ENCODE peak calls at places on chromosomes 12 and 14, in ten cellular contexts. D, I, Y, A, S, N, P, L, H and C are unnamed samples.

GRCh38 chr12:14537088-14537487 is 30.6 kb downstream of the PLBD1 start:
- DNase-seq in I (no peak), Y (no peak), P (no peak), N (no peak), H (no peak), S (no peak), A (no peak), D (no peak), L (no peak), C (no peak)

GRCh38 chr12:53103860-53104305 is 597 bp downstream of the SOAT2 start:
- DNase-seq in P (no peak), L (no peak), Y (no peak), S (no peak), I (no peak), N (no peak), H (no peak), A (peak; percentile 32), D (no peak), C (no peak)

GRCh38 chr14:72054929-72055328 is 122.7 kb downstream of the RGS6 start:
- DNase-seq in S (no peak), L (no peak), P (no peak), N (no peak), A (no peak), D (no peak), H (no peak), I (no peak), Y (no peak), C (no peak)

GRCh38 chr14:77088219-77088618 is 9.8 kb upstream of the CIPC start:
- DNase-seq in I (no peak), D (no peak), L (no peak), A (peak; percentile 84), H (peak; percentile 79), P (peak; percentile 80), Y (no peak), S (peak; percentile 98), N (no peak), C (no peak)

GRCh38 chr12:117140397-117141096 is 41.3 kb upstream of the TESC start:
- DNase-seq in A (peak; percentile 60), D (no peak), I (no peak), L (no peak), S (no peak), H (peak; percentile 60), N (no peak), P (no peak), Y (no peak), C (no peak)

GRCh38 chr14:104886690-104887622 is 21.9 kb downstream of the CEP170B start:
- DNase-seq in H (peak; percentile 12), S (no peak), A (peak; percentile 18), N (no peak), L (peak; percentile 3), D (no peak), P (peak; percentile 0), Y (no peak), I (peak; percentile 36), C (no peak)

GRCh38 chr12:52900166-52900895 is 4.5 kb downstream of the KRT8 start:
- DNase-seq in P (no peak), D (no peak), A (no peak), H (peak; percentile 28), S (no peak), Y (no peak), L (no peak), I (no peak), N (no peak), C (no peak)

GRCh38 chr12:106773286-106773685 is 1.2 kb upstream of the RIC8B start:
- DNase-seq in I (no peak), D (no peak), S (no peak), L (no peak), N (no peak), Y (no peak), A (no peak), P (no peak), H (no peak), C (no peak)

GRCh38 chr14:62939970-62940369 is 105.3 kb downstream of the KCNH5 start:
- DNase-seq in S (no peak), I (no peak), H (no peak), N (no peak), A (no peak), Y (no peak), L (no peak), P (no peak), D (no peak), C (no peak)

GRCh38 chr14:61452452-61452851 is 131.1 kb downstream of the PRKCH start:
- DNase-seq in D (no peak), L (no peak), I (no peak), P (no peak), N (no peak), A (no peak), Y (no peak), H (no peak), S (no peak), C (peak; percentile 55)

GRCh38 chr12:49542592-49543160 is 3.8 kb downstream of the KCNH3 start:
- DNase-seq in N (no peak), A (peak; percentile 10), H (no peak), P (no peak), I (no peak), D (no peak), Y (no peak), L (no peak), S (no peak), C (no peak)

GRCh38 chr12:99393763-99394162 is 253.8 kb upstream of the GARIN6 start:
- DNase-seq in D (no peak), H (no peak), I (no peak), L (no peak), P (no peak), N (no peak), Y (no peak), S (no peak), A (no peak), C (no peak)

GRCh38 chr12:57612711-57613426 is 1.6 kb downstream of the ARHGEF25 start:
- DNase-seq in H (no peak), L (no peak), A (no peak), N (no peak), D (no peak), Y (no peak), I (no peak), P (no peak), S (no peak), C (no peak)

GRCh38 chr12:2739832-2740641 is 54.7 kb upstream of the FKBP4 start:
- DNase-seq in S (peak; percentile 4), H (peak; percentile 27), P (peak; percentile 64), I (no peak), D (no peak), L (peak; percentile 42), A (no peak), Y (peak; percentile 15), N (peak; percentile 13), C (no peak)

DNA sequence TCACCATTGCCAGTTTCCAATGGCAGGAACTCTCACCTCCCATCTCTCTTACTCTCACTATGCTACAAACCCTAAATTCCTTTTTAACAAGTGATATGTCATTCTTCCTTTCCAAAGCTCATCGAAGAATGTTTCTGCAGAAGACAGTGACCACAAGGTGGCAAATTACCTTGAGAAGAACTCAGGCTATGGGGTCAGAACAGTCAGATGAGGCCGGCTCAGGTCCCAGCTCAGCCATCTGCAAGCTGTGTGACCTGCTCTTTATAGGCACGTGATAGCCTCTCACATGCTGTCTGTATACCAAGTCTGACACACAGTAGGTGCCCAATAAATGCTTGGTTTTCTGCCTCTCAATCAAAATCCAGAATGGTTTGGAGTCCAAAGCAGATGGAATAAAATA is 80.7 kb downstream of the FOXN3 start:
- DNase-seq in P (peak; percentile 39), A (no peak), D (no peak), L (no peak), Y (no peak), H (no peak), I (no peak), N (no peak), S (peak; percentile 10), C (no peak)
- TF ChIP-seq CTCF in P (peak; percentile 20), A (no peak), D (no peak), L (peak; percentile 30), Y (no peak), H (no peak), I (no peak), N (no peak), S (no peak), C (no peak)

DNA sequence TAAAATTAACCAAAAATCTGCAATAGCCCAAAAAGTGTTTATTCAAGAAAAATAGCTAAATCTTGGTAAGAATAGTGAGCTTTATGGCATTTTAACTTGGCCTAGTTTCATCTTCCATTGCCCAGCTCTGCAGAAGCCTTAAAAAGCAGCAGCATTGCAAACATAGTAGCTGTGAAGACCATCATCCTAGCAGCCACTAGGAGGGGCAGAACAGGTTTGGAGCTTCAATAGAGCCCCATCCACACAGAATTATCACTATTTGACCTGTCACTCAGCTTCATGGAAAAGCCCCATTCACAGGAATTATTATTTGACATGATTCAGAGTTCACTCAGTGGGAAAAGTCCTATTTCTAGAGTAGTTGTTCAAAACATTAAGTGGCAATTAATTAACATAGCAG is 7.3 kb downstream of the CLEC14A start:
- DNase-seq in N (no peak), I (no peak), H (no peak), Y (no peak), A (no peak), P (no peak), S (no peak), D (no peak), L (no peak), C (no peak)
- TF ChIP-seq CTCF in N (no peak), I (no peak), H (no peak), Y (no peak), A (no peak), P (peak; percentile 45), S (no peak), D (peak; percentile 22), L (no peak), C (no peak)

DNA sequence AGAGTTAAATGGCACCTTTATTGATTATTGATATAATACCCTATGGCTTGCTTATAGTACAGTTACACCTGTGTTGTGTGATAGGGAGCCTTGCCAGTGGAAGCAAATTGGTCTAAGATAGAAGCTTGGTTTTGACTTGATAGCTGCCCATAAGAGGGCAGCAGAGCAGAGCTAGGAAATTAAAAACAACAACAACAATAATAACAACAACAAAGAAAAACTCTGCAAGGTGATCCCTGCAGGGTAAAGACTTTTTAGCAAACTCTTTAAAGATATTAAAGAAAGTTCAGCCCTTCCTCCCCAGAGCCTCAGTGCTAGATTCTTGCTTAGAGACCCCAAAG is 18.0 kb upstream of the RNASE10 start:
- DNase-seq in I (no peak), P (no peak), L (no peak), N (no peak), S (peak; percentile 13), Y (no peak), H (no peak), A (no peak), D (no peak), C (no peak)
- TF ChIP-seq CTCF in I (no peak), P (no peak), L (no peak), N (no peak), S (peak; percentile 27), Y (no peak), H (no peak), A (no peak), D (no peak), C (no peak)

DNA sequence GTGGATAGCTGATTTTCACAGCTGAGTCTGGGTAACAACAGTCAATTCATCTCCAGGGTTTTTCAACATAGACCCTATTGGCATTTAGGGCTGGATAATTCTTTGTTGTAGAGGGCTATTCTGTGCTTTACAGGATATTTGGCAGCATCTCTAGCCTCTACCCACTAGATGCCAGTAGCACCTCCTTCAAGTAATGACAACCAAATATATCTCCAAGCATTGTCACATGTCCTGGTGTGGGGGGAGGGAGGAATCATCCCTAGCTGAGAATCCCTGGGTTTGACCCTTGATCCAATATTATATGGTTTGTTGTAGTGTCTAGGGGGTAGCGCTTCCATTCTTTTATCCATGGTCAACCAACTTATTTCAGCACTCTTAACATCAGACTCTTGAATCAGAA is 157.2 kb downstream of the ANO4 start:
- DNase-seq in L (no peak), D (no peak), Y (no peak), N (no peak), I (no peak), H (no peak), S (peak; percentile 12), A (no peak), P (no peak), C (no peak)
- TF ChIP-seq CTCF in L (no peak), D (no peak), Y (no peak), N (no peak), I (no peak), H (no peak), S (no peak), A (no peak), P (peak; percentile 5), C (no peak)